ENCODE peak calls at places on chromosomes 6 and 20, in five cellular contexts. One of them, this sample, is unnamed.
A peak's percentile ranks its signal among the peaks of the same experiment; 100 is the strongest.

GRCh38 chr6:42177514-42178364 is 4.6 kb downstream of the GUCA1A start:
- DNase-seq in transverse colon: no peak
- DNase-seq in stomach: no peak
- DNase-seq in sigmoid colon: no peak
- DNase-seq in ovary: no peak
- DNase-seq in this sample: no peak

GRCh38 chr6:49551866-49552129 is 1.3 kb downstream of the C6orf141 start:
- DNase-seq in transverse colon: no peak
- DNase-seq in stomach: no peak
- DNase-seq in sigmoid colon: no peak
- DNase-seq in ovary: no peak
- DNase-seq in this sample: no peak

GRCh38 chr6:166903500-166903899 is 52.9 kb downstream of the RNASET2 start:
- DNase-seq in transverse colon: no peak
- DNase-seq in stomach: no peak
- DNase-seq in sigmoid colon: no peak
- DNase-seq in ovary: no peak
- DNase-seq in this sample: peak; percentile 89

GRCh38 chr20:25319241-25320034 is 71.2 kb downstream of the ABHD12 start:
- DNase-seq in transverse colon: no peak
- DNase-seq in stomach: peak; percentile 22
- DNase-seq in sigmoid colon: peak; percentile 53
- DNase-seq in ovary: no peak
- DNase-seq in this sample: no peak

GRCh38 chr6:48979085-48979484 is 484.0 kb downstream of the MMUT start:
- DNase-seq in transverse colon: no peak
- DNase-seq in stomach: no peak
- DNase-seq in sigmoid colon: no peak
- DNase-seq in ovary: no peak
- DNase-seq in this sample: no peak

GRCh38 chr6:10030942-10031537 is 383.8 kb downstream of the TFAP2A start:
- DNase-seq in transverse colon: no peak
- DNase-seq in stomach: no peak
- DNase-seq in sigmoid colon: no peak
- DNase-seq in ovary: no peak
- DNase-seq in this sample: no peak

GRCh38 chr6:109024368-109024767 is 70.3 kb downstream of the SESN1 start:
- DNase-seq in transverse colon: no peak
- DNase-seq in stomach: no peak
- DNase-seq in sigmoid colon: no peak
- DNase-seq in ovary: no peak
- DNase-seq in this sample: no peak

GRCh38 chr6:100479180-100480035 is 14.7 kb upstream of the SIM1 start:
- DNase-seq in transverse colon: no peak
- DNase-seq in stomach: no peak
- DNase-seq in sigmoid colon: no peak
- DNase-seq in ovary: no peak
- DNase-seq in this sample: no peak

GRCh38 chr6:166615059-166615770 is 11.8 kb downstream of the RPS6KA2 start:
- DNase-seq in transverse colon: no peak
- DNase-seq in stomach: no peak
- DNase-seq in sigmoid colon: no peak
- DNase-seq in ovary: peak; percentile 58
- DNase-seq in this sample: no peak

GRCh38 chr6:156869986-156870398 is 92.8 kb downstream of the ARID1B start:
- DNase-seq in transverse colon: no peak
- DNase-seq in stomach: no peak
- DNase-seq in sigmoid colon: no peak
- DNase-seq in ovary: no peak
- DNase-seq in this sample: no peak

GRCh38 chr6:134729590-134729989 is 220.3 kb downstream of the ALDH8A1 start:
- DNase-seq in transverse colon: no peak
- DNase-seq in stomach: no peak
- DNase-seq in sigmoid colon: no peak
- DNase-seq in ovary: no peak
- DNase-seq in this sample: no peak

GRCh38 chr6:19569563-19569962 is 267.6 kb upstream of the ID4 start:
- DNase-seq in transverse colon: no peak
- DNase-seq in stomach: no peak
- DNase-seq in sigmoid colon: no peak
- DNase-seq in ovary: no peak
- DNase-seq in this sample: no peak

GRCh38 chr20:37350655-37351574 is 5.0 kb downstream of the SRC start:
- DNase-seq in transverse colon: no peak
- DNase-seq in stomach: no peak
- DNase-seq in sigmoid colon: peak; percentile 28
- DNase-seq in ovary: no peak
- DNase-seq in this sample: no peak

GRCh38 chr6:32194825-32195651 is 2.6 kb upstream of the GPSM3 start:
- DNase-seq in transverse colon: peak; percentile 44
- DNase-seq in stomach: no peak
- DNase-seq in sigmoid colon: no peak
- DNase-seq in ovary: peak; percentile 52
- DNase-seq in this sample: no peak

GRCh38 chr6:147167576-147168461 is 36.4 kb upstream of the STXBP5 start:
- DNase-seq in transverse colon: no peak
- DNase-seq in stomach: no peak
- DNase-seq in sigmoid colon: no peak
- DNase-seq in ovary: no peak
- DNase-seq in this sample: no peak

GRCh38 chr6:131776986-131777385 is 30.8 kb upstream of the ENPP1 start:
- DNase-seq in transverse colon: peak; percentile 57
- DNase-seq in stomach: no peak
- DNase-seq in sigmoid colon: no peak
- DNase-seq in ovary: no peak
- DNase-seq in this sample: no peak

GRCh38 chr20:61875221-61875885 is 190.3 kb downstream of the TAF4 start:
- DNase-seq in transverse colon: no peak
- DNase-seq in stomach: no peak
- DNase-seq in sigmoid colon: no peak
- DNase-seq in ovary: no peak
- DNase-seq in this sample: no peak

GRCh38 chr6:21754891-21755290 is 161.3 kb downstream of the SOX4 start:
- DNase-seq in transverse colon: no peak
- DNase-seq in stomach: no peak
- DNase-seq in sigmoid colon: no peak
- DNase-seq in ovary: no peak
- DNase-seq in this sample: peak; percentile 53

GRCh38 chr6:127464881-127465459 is 5.8 kb upstream of the KIAA0408 start:
- DNase-seq in transverse colon: peak; percentile 68
- DNase-seq in stomach: peak; percentile 70
- DNase-seq in sigmoid colon: peak; percentile 88
- DNase-seq in ovary: peak; percentile 63
- DNase-seq in this sample: no peak

GRCh38 chr6:170286246-170286933 is 4.5 kb downstream of the DLL1 start:
- DNase-seq in transverse colon: peak; percentile 51
- DNase-seq in stomach: peak; percentile 56
- DNase-seq in sigmoid colon: peak; percentile 65
- DNase-seq in ovary: peak; percentile 51
- DNase-seq in this sample: no peak

GRCh38 chr6:161918154-161918553 is 644.3 kb upstream of the AGPAT4 start:
- DNase-seq in transverse colon: no peak
- DNase-seq in stomach: no peak
- DNase-seq in sigmoid colon: no peak
- DNase-seq in ovary: no peak
- DNase-seq in this sample: no peak

GRCh38 chr6:130978660-130979396 is 84.2 kb downstream of the EPB41L2 start:
- DNase-seq in transverse colon: no peak
- DNase-seq in stomach: no peak
- DNase-seq in sigmoid colon: no peak
- DNase-seq in ovary: no peak
- DNase-seq in this sample: no peak

GRCh38 chr6:140082867-140083297 is 708.4 kb upstream of the CITED2 start:
- DNase-seq in transverse colon: no peak
- DNase-seq in stomach: no peak
- DNase-seq in sigmoid colon: no peak
- DNase-seq in ovary: no peak
- DNase-seq in this sample: no peak

DNA sequence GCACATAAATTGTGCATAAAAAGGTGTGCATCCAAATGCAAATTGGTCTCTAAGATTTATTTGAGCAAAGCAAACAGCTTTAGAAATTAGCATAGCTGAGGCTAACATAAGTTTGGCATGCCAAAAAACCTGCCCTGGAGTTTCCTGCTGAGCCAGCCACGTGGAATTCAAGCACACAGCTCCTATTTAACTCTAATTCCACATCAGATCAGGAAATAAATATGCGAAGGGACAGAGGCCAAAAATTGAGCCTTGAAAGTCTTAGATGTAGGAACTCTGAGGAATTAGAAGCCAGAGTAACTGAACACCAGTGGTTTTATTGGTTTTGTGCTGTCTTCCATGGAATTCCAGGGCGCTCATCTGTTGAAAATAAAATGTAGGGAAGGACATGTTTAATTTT is 19.6 kb downstream of the SOBP start:
- DNase-seq in transverse colon: no peak
- DNase-seq in stomach: peak; percentile 65
- DNase-seq in sigmoid colon: no peak
- DNase-seq in ovary: no peak
- DNase-seq in this sample: no peak
- TF ChIP-seq EP300 in transverse colon: no peak
- TF ChIP-seq EP300 in stomach: no peak
- TF ChIP-seq EP300 in sigmoid colon: no peak
- TF ChIP-seq EP300 in ovary: no peak
- TF ChIP-seq EP300 in this sample: no peak

DNA sequence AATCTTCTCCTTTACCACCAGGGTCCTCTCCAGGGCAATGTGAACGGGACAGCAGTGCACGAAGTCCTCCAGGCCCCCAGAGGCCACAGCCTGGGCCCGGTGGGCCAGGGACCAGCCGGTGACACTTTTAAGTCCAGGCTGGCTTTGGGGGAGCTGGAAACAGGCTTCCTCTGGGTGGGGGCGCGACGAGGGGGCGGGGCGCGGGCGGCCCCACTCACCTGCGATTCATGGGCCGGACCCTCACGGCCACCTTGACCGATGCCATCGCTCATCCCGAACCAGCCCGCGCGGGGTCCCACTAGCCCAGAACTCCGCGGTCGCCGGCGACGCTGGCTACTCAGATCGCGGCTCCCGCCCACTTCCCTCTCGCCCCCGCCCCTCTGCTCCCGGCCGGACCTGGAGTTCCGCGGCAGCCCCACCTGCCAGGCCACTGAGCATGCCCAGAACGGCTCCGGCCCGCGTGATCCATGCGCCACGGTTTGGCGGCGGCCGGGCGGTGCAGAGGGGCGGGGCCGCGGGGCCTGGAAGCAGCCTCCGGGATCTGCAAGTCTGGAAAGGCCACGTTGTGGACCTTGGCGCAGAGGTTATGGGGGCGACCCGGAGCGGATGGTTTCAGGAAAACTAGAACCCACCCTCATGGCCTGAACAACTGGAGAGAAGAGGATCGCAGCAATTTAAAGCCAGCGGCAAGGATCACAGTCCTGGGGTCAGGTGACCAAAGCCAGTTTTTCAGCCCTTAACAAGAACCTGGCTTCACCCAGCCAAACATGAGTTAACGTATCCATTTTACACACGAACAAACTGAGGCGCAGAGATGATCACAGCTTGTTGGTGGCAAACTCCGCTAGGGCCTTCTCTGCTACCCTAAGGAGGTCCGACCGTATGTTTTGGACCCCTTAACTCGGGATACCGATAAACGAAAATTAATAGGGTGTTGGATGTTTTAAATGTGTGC is at the start of gene KIF16B:
- DNase-seq in transverse colon: peak; percentile 96
- DNase-seq in stomach: peak; percentile 96
- DNase-seq in sigmoid colon: peak; percentile 96
- DNase-seq in ovary: peak; percentile 96
- DNase-seq in this sample: peak; percentile 97
- TF ChIP-seq EP300 in transverse colon: no peak
- TF ChIP-seq EP300 in stomach: no peak
- TF ChIP-seq EP300 in sigmoid colon: no peak
- TF ChIP-seq EP300 in ovary: no peak
- TF ChIP-seq EP300 in this sample: no peak

GRCh38 chr6:11235062-11235461 is 2.6 kb upstream of the NEDD9 start:
- DNase-seq in transverse colon: no peak
- DNase-seq in stomach: no peak
- DNase-seq in sigmoid colon: no peak
- DNase-seq in ovary: no peak
- DNase-seq in this sample: no peak

GRCh38 chr6:11233936-11234573 is 1.6 kb upstream of the NEDD9 start:
- DNase-seq in transverse colon: no peak
- DNase-seq in stomach: no peak
- DNase-seq in sigmoid colon: no peak
- DNase-seq in ovary: no peak
- DNase-seq in this sample: no peak

GRCh38 chr6:11231564-11232176 is 798 bp downstream of the NEDD9 start:
- DNase-seq in transverse colon: no peak
- DNase-seq in stomach: no peak
- DNase-seq in sigmoid colon: no peak
- DNase-seq in ovary: no peak
- DNase-seq in this sample: no peak

GRCh38 chr6:11232177-11232967 is at the start of gene NEDD9:
- DNase-seq in transverse colon: peak; percentile 99
- DNase-seq in stomach: peak; percentile 98
- DNase-seq in sigmoid colon: peak; percentile 97
- DNase-seq in ovary: peak; percentile 89
- DNase-seq in this sample: peak; percentile 99

DNA sequence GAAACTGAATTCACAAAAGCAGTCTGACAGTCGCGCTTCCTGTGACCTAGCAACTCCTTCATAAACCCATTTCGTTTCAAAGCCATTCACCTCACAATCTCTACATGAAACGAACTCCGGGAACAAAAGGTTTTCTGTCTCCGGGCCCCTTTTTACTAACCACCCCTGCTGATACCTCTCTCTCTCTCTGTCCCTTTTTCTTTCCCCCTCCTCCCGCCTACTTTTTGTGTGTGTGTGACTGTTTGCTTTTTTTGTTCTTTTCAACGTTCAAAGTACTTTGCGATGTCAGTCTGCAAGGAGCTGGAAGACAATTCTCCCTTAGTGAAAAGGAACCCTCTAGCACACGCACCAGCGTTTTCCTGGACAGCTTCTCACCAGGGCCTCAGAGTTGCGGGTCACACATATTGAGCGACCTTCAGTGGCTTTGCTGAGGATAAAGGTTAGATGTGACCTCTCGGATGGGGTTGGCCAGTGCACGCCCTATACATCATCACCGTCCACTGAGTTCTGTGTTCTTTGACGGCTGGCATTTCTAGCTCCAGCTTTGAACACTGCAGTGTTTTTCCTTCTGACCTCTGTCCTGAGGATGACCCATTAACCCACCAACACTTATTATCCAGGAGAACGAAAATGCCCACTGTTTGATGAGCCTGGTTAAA is 629 bp upstream of the NEDD9 start:
- DNase-seq in transverse colon: peak; percentile 44
- DNase-seq in stomach: no peak
- DNase-seq in sigmoid colon: no peak
- DNase-seq in ovary: peak; percentile 27
- DNase-seq in this sample: no peak
- TF ChIP-seq EP300 in transverse colon: no peak
- TF ChIP-seq EP300 in stomach: no peak
- TF ChIP-seq EP300 in sigmoid colon: no peak
- TF ChIP-seq EP300 in ovary: no peak
- TF ChIP-seq EP300 in this sample: no peak

GRCh38 chr20:31951530-31952453 is at the start of gene PDRG1:
- DNase-seq in transverse colon: peak; percentile 97
- DNase-seq in stomach: peak; percentile 98
- DNase-seq in sigmoid colon: peak; percentile 97
- DNase-seq in ovary: peak; percentile 97
- DNase-seq in this sample: peak; percentile 97
- TF ChIP-seq EP300 in transverse colon: no peak
- TF ChIP-seq EP300 in stomach: no peak
- TF ChIP-seq EP300 in sigmoid colon: no peak
- TF ChIP-seq EP300 in ovary: no peak
- TF ChIP-seq EP300 in this sample: no peak

GRCh38 chr6:17998003-17998402 is 10.6 kb upstream of the KIF13A start:
- DNase-seq in transverse colon: no peak
- DNase-seq in stomach: no peak
- DNase-seq in sigmoid colon: no peak
- DNase-seq in ovary: no peak
- DNase-seq in this sample: no peak
- TF ChIP-seq EP300 in transverse colon: no peak
- TF ChIP-seq EP300 in stomach: no peak
- TF ChIP-seq EP300 in sigmoid colon: no peak
- TF ChIP-seq EP300 in ovary: no peak
- TF ChIP-seq EP300 in this sample: no peak